ENCODE peak calls at places on chromosomes 3 and 15, in five cellular contexts. Z, U, C, W and G are unnamed samples.

GRCh38 chr15:74238984-74239645 is 3.0 kb downstream of the CCDC33 start:
- DNase-seq in U (no peak), W (no peak), Z (peak; percentile 28), C (no peak), G (peak; percentile 43)

GRCh38 chr3:152650177-152650576 is 184.8 kb upstream of the P2RY1 start:
- DNase-seq in U (peak; percentile 42), C (no peak), Z (peak; percentile 26), W (no peak), G (peak; percentile 61)

GRCh38 chr3:162295323-162295983 is 798.8 kb downstream of the OTOL1 start:
- DNase-seq in U (peak; percentile 56), C (no peak), Z (no peak), W (no peak), G (no peak)

GRCh38 chr3:132509506-132509905 is 87.6 kb upstream of the ACKR4 start:
- DNase-seq in C (no peak), Z (no peak), W (no peak), U (no peak), G (no peak)

GRCh38 chr3:14879161-14879888 is 60.6 kb downstream of the FGD5 start:
- DNase-seq in U (no peak), C (no peak), W (no peak), Z (no peak), G (peak; percentile 44)

GRCh38 chr15:55279746-55280351 is 9.8 kb downstream of the RAB27A start:
- DNase-seq in Z (no peak), W (peak; percentile 13), C (peak; percentile 28), U (peak; percentile 73), G (no peak)

GRCh38 chr15:40081691-40082194 is 26.9 kb downstream of the BMF start:
- DNase-seq in Z (no peak), U (peak; percentile 94), W (peak; percentile 59), C (no peak), G (peak; percentile 80)

GRCh38 chr3:159839561-159840379 is 148.9 kb upstream of the IL12A start:
- DNase-seq in U (no peak), Z (no peak), W (no peak), C (no peak), G (peak; percentile 96)

GRCh38 chr3:194137314-194138097 is 1.6 kb downstream of the HES1 start:
- DNase-seq in U (peak; percentile 65), W (peak; percentile 96), C (no peak), Z (peak; percentile 83), G (peak; percentile 69)

GRCh38 chr3:14262212-14262611 is 83.6 kb downstream of the LSM3 start:
- DNase-seq in W (no peak), Z (no peak), U (peak; percentile 27), C (no peak), G (no peak)

GRCh38 chr3:195836736-195837135 is 25.0 kb upstream of the MUC4 start:
- DNase-seq in C (no peak), U (no peak), Z (no peak), W (no peak), G (no peak)

GRCh38 chr15:87578776-87579175 is 677.8 kb downstream of the NTRK3 start:
- DNase-seq in C (no peak), W (no peak), Z (no peak), U (no peak), G (no peak)

GRCh38 chr3:155282416-155283091 is 10.9 kb downstream of the STRIT1 start:
- DNase-seq in U (peak; percentile 2), Z (no peak), W (no peak), C (no peak), G (no peak)

GRCh38 chr3:196772897-196773296 is 33.2 kb downstream of the PAK2 start:
- DNase-seq in U (no peak), C (no peak), W (no peak), Z (no peak), G (no peak)